ENCODE peak calls at places on chromosomes 4 and X, in four cellular contexts. One of them, this sample, is unnamed.

GRCh38 chrX:40132751-40133150 is 35.0 kb upstream of the BCOR start:
- DNase-seq in M059J: peak
- DNase-seq in fibroblast of the aortic adventitia: peak
- DNase-seq in suprapubic skin: no peak
- DNase-seq in this sample: peak

GRCh38 chrX:79721234-79721633 is 293.3 kb upstream of the TBX22 start:
- DNase-seq in M059J: no peak
- DNase-seq in fibroblast of the aortic adventitia: no peak
- DNase-seq in suprapubic skin: no peak
- DNase-seq in this sample: no peak

GRCh38 chrX:145394344-145394743 is 147.0 kb downstream of the SPANXN1 start:
- DNase-seq in M059J: no peak
- DNase-seq in fibroblast of the aortic adventitia: no peak
- DNase-seq in suprapubic skin: no peak
- DNase-seq in this sample: no peak

GRCh38 chrX:140661657-140662056 is 47.9 kb upstream of the LINC00632 start:
- DNase-seq in M059J: no peak
- DNase-seq in fibroblast of the aortic adventitia: peak
- DNase-seq in suprapubic skin: no peak
- DNase-seq in this sample: no peak

GRCh38 chr4:142850478-142850877 is 4.4 kb upstream of the INPP4B start:
- DNase-seq in M059J: no peak
- DNase-seq in fibroblast of the aortic adventitia: peak
- DNase-seq in suprapubic skin: no peak
- DNase-seq in this sample: no peak

GRCh38 chr4:75555294-75556164 is at the start of gene ODAPH:
- DNase-seq in M059J: peak
- DNase-seq in fibroblast of the aortic adventitia: no peak
- DNase-seq in suprapubic skin: no peak
- DNase-seq in this sample: peak

GRCh38 chr4:140137654-140138053 is 16.3 kb downstream of the MAML3 start:
- DNase-seq in M059J: peak
- DNase-seq in fibroblast of the aortic adventitia: no peak
- DNase-seq in suprapubic skin: no peak
- DNase-seq in this sample: no peak

GRCh38 chr4:168484626-168485025 is 4.3 kb upstream of the DDX60L start:
- DNase-seq in M059J: peak
- DNase-seq in fibroblast of the aortic adventitia: peak
- DNase-seq in suprapubic skin: no peak
- DNase-seq in this sample: peak

GRCh38 chr4:48687313-48687712 is 92.8 kb downstream of the FRYL start:
- DNase-seq in M059J: no peak
- DNase-seq in fibroblast of the aortic adventitia: no peak
- DNase-seq in suprapubic skin: no peak
- DNase-seq in this sample: no peak

GRCh38 chr4:4801013-4801412 is 58.5 kb upstream of the MSX1 start:
- DNase-seq in M059J: peak
- DNase-seq in fibroblast of the aortic adventitia: peak
- DNase-seq in suprapubic skin: no peak
- DNase-seq in this sample: peak

This sample was measured in LHCN-M2.